ENCODE peak calls at places on chromosome 12, in ten cellular contexts. J, N, W, C, Y, D, M, U, S and P are unnamed samples.

GRCh38 chr12:116339062-116339461 is 61.6 kb upstream of the MED13L start:
- DNase-seq in J (no peak), N (no peak), W (no peak), C (no peak), Y (peak; percentile 53), D (no peak), M (peak; percentile 55), U (no peak), S (no peak), P (no peak)

GRCh38 chr12:96177013-96177412 is 17.2 kb upstream of the ELK3 start:
- DNase-seq in J (no peak), N (no peak), W (no peak), C (no peak), Y (no peak), D (no peak), M (no peak), U (no peak), S (no peak), P (no peak)

GRCh38 chr12:15856097-15856982 is 25.8 kb upstream of the STRAP start:
- DNase-seq in J (no peak), N (peak; percentile 63), W (no peak), C (peak; percentile 78), Y (peak; percentile 54), D (no peak), M (no peak), U (peak; percentile 68), S (peak; percentile 38), P (peak; percentile 57)

GRCh38 chr12:17215754-17216153 is 609.8 kb upstream of the LMO3 start:
- DNase-seq in J (peak; percentile 41), N (no peak), W (no peak), C (peak; percentile 45), Y (no peak), D (no peak), M (no peak), U (peak; percentile 32), S (no peak), P (no peak)

GRCh38 chr12:92044435-92044834 is 101.2 kb downstream of the BTG1 start:
- DNase-seq in J (no peak), N (no peak), W (no peak), C (no peak), Y (no peak), D (no peak), M (no peak), U (no peak), S (no peak), P (no peak)

GRCh38 chr12:56487448-56488040 is 417 bp downstream of the GLS2 start:
- DNase-seq in J (peak; percentile 80), N (peak; percentile 25), W (peak; percentile 39), C (no peak), Y (no peak), D (peak; percentile 80), M (peak; percentile 68), U (peak; percentile 66), S (peak; percentile 52), P (peak; percentile 17)

GRCh38 chr12:30450872-30451271 is 244.8 kb downstream of the IPO8 start:
- DNase-seq in J (no peak), N (no peak), W (no peak), C (no peak), Y (no peak), D (no peak), M (no peak), U (no peak), S (no peak), P (no peak)

GRCh38 chr12:75656650-75657049 is 145.2 kb upstream of the KRR1 start:
- DNase-seq in J (no peak), N (peak; percentile 78), W (no peak), C (peak; percentile 76), Y (no peak), D (no peak), M (no peak), U (no peak), S (no peak), P (no peak)

GRCh38 chr12:109134186-109134917 is 18.0 kb downstream of the ACACB start:
- DNase-seq in J (peak; percentile 81), N (peak; percentile 11), W (peak; percentile 36), C (peak; percentile 42), Y (peak; percentile 42), D (no peak), M (no peak), U (peak; percentile 63), S (peak; percentile 31), P (no peak)

GRCh38 chr12:66942741-66943465 is 264.0 kb upstream of the GRIP1 start:
- DNase-seq in J (no peak), N (no peak), W (no peak), C (no peak), Y (no peak), D (no peak), M (no peak), U (peak; percentile 62), S (no peak), P (no peak)

GRCh38 chr12:3493225-3494049 is 2.4 kb downstream of the PRMT8 start:
- DNase-seq in J (peak; percentile 54), N (no peak), W (no peak), C (no peak), Y (no peak), D (no peak), M (no peak), U (peak; percentile 78), S (no peak), P (no peak)

GRCh38 chr12:45214739-45215418 is 1.0 kb upstream of the ANO6 start:
- DNase-seq in J (no peak), N (no peak), W (peak; percentile 18), C (no peak), Y (no peak), D (no peak), M (no peak), U (no peak), S (no peak), P (no peak)

GRCh38 chr12:45215419-45216296 is at the start of gene ANO6:
- DNase-seq in J (peak; percentile 88), N (peak; percentile 76), W (peak; percentile 84), C (peak; percentile 93), Y (peak; percentile 88), D (peak; percentile 81), M (peak; percentile 93), U (peak; percentile 92), S (peak; percentile 89), P (peak; percentile 87)

GRCh38 chr12:45216983-45217485 is 1.1 kb downstream of the ANO6 start:
- DNase-seq in J (no peak), N (no peak), W (no peak), C (no peak), Y (no peak), D (no peak), M (no peak), U (no peak), S (no peak), P (no peak)

GRCh38 chr12:45217846-45218245 is 2.0 kb downstream of the ANO6 start:
- DNase-seq in J (no peak), N (no peak), W (no peak), C (no peak), Y (no peak), D (no peak), M (no peak), U (no peak), S (no peak), P (no peak)

DNA sequence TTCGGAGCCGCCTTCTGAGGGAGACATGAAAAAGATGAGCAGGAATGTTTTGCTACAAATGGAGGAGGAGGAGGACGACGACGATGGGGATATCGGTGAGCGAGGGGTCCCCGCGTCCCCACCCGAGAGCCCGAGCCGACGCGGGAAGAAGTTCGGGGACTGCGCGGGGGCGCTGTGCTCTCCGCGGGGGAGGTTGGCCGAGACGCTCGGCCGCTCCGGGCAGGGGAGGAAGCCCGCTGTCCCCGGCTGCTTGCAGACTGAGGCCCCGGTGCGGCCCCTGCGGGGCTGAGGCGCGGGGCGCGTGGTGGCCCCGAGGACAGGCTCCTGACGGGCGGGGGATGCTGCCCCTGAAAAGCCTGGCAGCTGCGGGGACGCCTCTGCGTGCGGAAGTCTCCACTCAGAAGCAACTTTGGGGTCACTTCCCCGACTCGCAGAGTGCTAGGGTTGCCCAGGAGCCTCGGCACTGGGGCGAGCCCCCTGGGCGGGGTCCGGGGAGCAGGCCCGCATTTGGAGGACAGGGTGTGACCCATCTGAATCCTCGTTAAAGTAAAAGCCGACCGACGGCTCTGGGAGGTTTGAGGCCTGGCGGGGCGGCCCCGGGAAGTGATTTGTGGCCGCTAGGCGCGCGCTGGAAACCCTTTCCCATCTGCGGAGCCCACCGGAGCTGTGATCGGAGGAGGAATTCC is 545 bp downstream of the ANO6 start:
- DNase-seq in J (peak; percentile 65), N (peak; percentile 37), W (peak; percentile 52), C (peak; percentile 59), Y (peak; percentile 41), D (peak; percentile 51), M (peak; percentile 70), U (peak; percentile 81), S (peak; percentile 42), P (peak; percentile 39)
- TF ChIP-seq CTCF in J (peak; percentile 53), N (no peak), W (peak; percentile 47), C (peak; percentile 24), Y (no peak), D (peak; percentile 19), M (peak; percentile 36), U (peak; percentile 42), S (peak; percentile 5), P (peak; percentile 31)

DNA sequence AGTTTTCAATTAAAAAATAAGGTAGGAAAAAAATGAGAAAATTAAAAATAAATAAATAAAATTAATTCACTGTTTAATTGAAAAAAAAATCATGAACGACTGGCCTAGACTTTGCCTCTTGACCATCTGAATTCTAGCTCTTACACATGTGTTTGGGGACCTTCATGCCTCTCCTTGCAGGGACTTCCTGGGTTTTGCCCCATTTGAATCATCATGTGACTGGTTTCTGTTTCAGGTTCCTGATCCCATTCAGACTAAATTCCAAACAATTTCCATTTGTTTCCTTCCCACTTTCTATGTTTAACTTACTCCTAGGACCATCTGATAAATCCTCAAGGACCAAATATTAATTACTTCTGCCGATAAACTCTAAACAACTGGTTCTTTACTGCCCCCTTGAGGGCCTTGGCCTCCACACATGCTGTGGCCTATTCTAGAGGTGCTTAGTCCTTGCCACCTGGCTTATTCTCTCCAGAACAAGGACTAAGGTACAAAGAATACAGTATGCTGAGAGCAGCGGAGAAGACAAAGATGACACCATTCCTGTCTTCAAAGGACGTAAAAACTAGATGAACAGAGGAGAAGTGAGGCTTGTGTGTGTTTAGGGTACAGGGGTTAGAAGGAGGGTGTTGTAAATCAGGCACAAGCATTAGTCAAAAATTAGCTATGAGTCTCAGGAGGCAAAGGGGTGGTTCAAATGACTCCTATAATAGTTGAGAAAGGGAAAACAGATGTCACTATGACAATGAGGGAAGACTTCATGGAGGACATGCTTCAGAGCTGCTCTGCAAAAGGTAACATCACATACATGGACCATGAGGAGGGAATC is 125.8 kb upstream of the AVPR1A start:
- DNase-seq in J (peak; percentile 72), N (peak; percentile 25), W (no peak), C (peak; percentile 58), Y (no peak), D (peak; percentile 50), M (no peak), U (peak; percentile 78), S (peak; percentile 61), P (no peak)
- H3K27ac ChIP-seq in J (no peak overlapping the region), N (no peak overlapping the region), W (peak overlapping the region; percentile 32), C (no peak overlapping the region), Y (no peak overlapping the region), D (no peak overlapping the region), M (no peak overlapping the region), U (no peak overlapping the region), S (no peak overlapping the region), P (no peak overlapping the region)

GRCh38 chr12:131617596-131618302 is 93.1 kb upstream of the SFSWAP start:
- DNase-seq in J (no peak), N (no peak), W (no peak), C (no peak), Y (no peak), D (no peak), M (no peak), U (no peak), S (no peak), P (no peak)
- TF ChIP-seq CTCF in J (no peak), N (no peak), W (no peak), C (no peak), Y (no peak), D (no peak), M (no peak), U (no peak), S (no peak), P (no peak)

GRCh38 chr12:93185369-93185741 is 192.4 kb upstream of the NUDT4 start:
- DNase-seq in J (no peak), N (no peak), W (no peak), C (no peak), Y (no peak), D (no peak), M (no peak), U (no peak), S (no peak), P (no peak)
- H3K27ac ChIP-seq in J (no peak overlapping the region), N (no peak overlapping the region), W (no peak overlapping the region), C (no peak overlapping the region), Y (no peak overlapping the region), D (no peak overlapping the region), M (no peak overlapping the region), U (no peak overlapping the region), S (peak overlapping the region; percentile 74), P (no peak overlapping the region)